ENCODE peak calls at places on chromosomes 6 and 20, in five cellular contexts. Y is psoas muscle, Z is GM13976, E is epithelial cell of esophagus, F is endothelial cell. I is an unnamed sample.

GRCh38 chr6:86937219-86938079 is at the start of gene HTR1E:
- DNase-seq in Y (peak), Z (peak), E (peak), F (peak), I (peak)

GRCh38 chr20:47318027-47318595 is 38.4 kb downstream of the ZMYND8 start:
- DNase-seq in Y (peak), Z (no peak), E (peak), F (peak), I (no peak)

GRCh38 chr20:15711177-15711576 is 862.1 kb downstream of the KIF16B start:
- DNase-seq in Y (no peak), Z (no peak), E (no peak), F (no peak), I (no peak)

GRCh38 chr20:40945754-40946451 is 82.7 kb upstream of the TOP1 start:
- DNase-seq in Y (peak), Z (peak), E (peak), F (peak), I (peak)

GRCh38 chr6:118581489-118581959 is 33.4 kb downstream of the PLN start:
- DNase-seq in Y (peak), Z (no peak), E (peak), F (no peak), I (no peak)

GRCh38 chr6:87421576-87421975 is 13.8 kb downstream of the CFAP206 start:
- DNase-seq in Y (no peak), Z (no peak), E (peak), F (no peak), I (no peak)

GRCh38 chr6:18343741-18344140 is 43.4 kb upstream of the RNF144B start:
- DNase-seq in Y (no peak), Z (no peak), E (peak), F (no peak), I (no peak)

GRCh38 chr6:2554651-2555050 is 196.1 kb downstream of the MYLK4 start:
- DNase-seq in Y (no peak), Z (no peak), E (peak), F (no peak), I (no peak)

GRCh38 chr20:49544535-49544934 is 23.4 kb downstream of the PTGIS start:
- DNase-seq in Y (no peak), Z (no peak), E (no peak), F (no peak), I (no peak)

GRCh38 chr6:168300975-168301647 is 18.5 kb downstream of the DACT2 start:
- DNase-seq in Y (no peak), Z (no peak), E (no peak), F (no peak), I (no peak)

GRCh38 chr20:46076806-46077205 is 13.0 kb downstream of the NCOA5 start:
- DNase-seq in Y (no peak), Z (no peak), E (no peak), F (no peak), I (no peak)

GRCh38 chr6:87918461-87918941 is 129.1 kb upstream of the SPACA1 start:
- DNase-seq in Y (no peak), Z (no peak), E (peak), F (no peak), I (no peak)

GRCh38 chr6:170049641-170050491 is 241.0 kb downstream of the DLL1 start:
- DNase-seq in Y (peak), Z (no peak), E (peak), F (no peak), I (no peak)

GRCh38 chr6:72968704-72969103 is 256.6 kb downstream of the KHDC1L start:
- DNase-seq in Y (no peak), Z (no peak), E (peak), F (no peak), I (no peak)

GRCh38 chr20:32390999-32391398 is 32.9 kb downstream of the ASXL1 start:
- DNase-seq in Y (no peak), Z (no peak), E (peak), F (no peak), I (no peak)

GRCh38 chr6:33732819-33733218 is 13.9 kb downstream of the IP6K3 start:
- DNase-seq in Y (peak), Z (no peak), E (no peak), F (no peak), I (no peak)

GRCh38 chr6:9461161-9461560 is 953.7 kb downstream of the TFAP2A start:
- DNase-seq in Y (no peak), Z (no peak), E (peak), F (no peak), I (no peak)

GRCh38 chr20:15902493-15902892 is 670.8 kb downstream of the KIF16B start:
- DNase-seq in Y (no peak), Z (no peak), E (no peak), F (peak), I (no peak)

GRCh38 chr6:121857551-121857950 is 422.1 kb downstream of the GJA1 start:
- DNase-seq in Y (no peak), Z (no peak), E (peak), F (no peak), I (no peak)

GRCh38 chr6:68777956-68778355 is 142.9 kb downstream of the ADGRB3 start:
- DNase-seq in Y (no peak), Z (no peak), E (peak), F (no peak), I (no peak)

GRCh38 chr6:169231790-169232506 is 21.7 kb downstream of the THBS2 start:
- DNase-seq in Y (no peak), Z (no peak), E (no peak), F (no peak), I (no peak)

GRCh38 chr6:143536866-143537691 is 25.6 kb upstream of the FUCA2 start:
- DNase-seq in Y (peak), Z (peak), E (peak), F (peak), I (peak)

GRCh38 chr6:3607171-3607570 is 144.3 kb downstream of the PXDC1 start:
- DNase-seq in Y (no peak), Z (no peak), E (no peak), F (no peak), I (no peak)

GRCh38 chr20:47466193-47466592 is 35.5 kb upstream of the NCOA3 start:
- DNase-seq in Y (no peak), Z (no peak), E (no peak), F (no peak), I (no peak)

GRCh38 chr6:128351255-128351514 is 169.2 kb downstream of the PTPRK start:
- DNase-seq in Y (no peak), Z (no peak), E (no peak), F (no peak), I (no peak)

GRCh38 chr6:107714104-107714503 is 110.0 kb downstream of the SCML4 start:
- DNase-seq in Y (no peak), Z (no peak), E (no peak), F (no peak), I (no peak)

GRCh38 chr6:163634514-163635171 is 220.1 kb downstream of the QKI start:
- DNase-seq in Y (no peak), Z (no peak), E (peak), F (no peak), I (no peak)

GRCh38 chr6:142850653-142851434 is 94.1 kb downstream of the HIVEP2 start:
- DNase-seq in Y (no peak), Z (no peak), E (peak), F (no peak), I (peak)

GRCh38 chr6:159966339-159966738 is 2.5 kb upstream of the IGF2R start:
- DNase-seq in Y (no peak), Z (no peak), E (peak), F (no peak), I (no peak)

GRCh38 chr20:46690219-46691111 is 1.2 kb upstream of the TP53RK start:
- DNase-seq in Y (no peak), Z (no peak), E (no peak), F (no peak), I (no peak)

GRCh38 chr6:111721677-111722219 is 116.1 kb upstream of the TRAF3IP2 start:
- DNase-seq in Y (no peak), Z (peak), E (peak), F (peak), I (peak)

GRCh38 chr6:166417285-166417691 is 34.5 kb upstream of the MPC1 start:
- DNase-seq in Y (peak), Z (no peak), E (no peak), F (no peak), I (no peak)

GRCh38 chr20:13883425-13883824 is 98.6 kb downstream of the NDUFAF5 start:
- DNase-seq in Y (no peak), Z (no peak), E (no peak), F (no peak), I (no peak)

GRCh38 chr20:11676618-11677289 is 240.9 kb upstream of the BTBD3 start:
- DNase-seq in Y (peak), Z (no peak), E (peak), F (peak), I (peak)
- TF ChIP-seq CTCF in Y (peak), Z (peak), E (peak), F (peak), I (peak)

GRCh38 chr20:3107464-3108025 is 23.0 kb upstream of the AVP start:
- DNase-seq in Y (no peak), Z (no peak), E (no peak), F (no peak), I (no peak)

GRCh38 chr20:3106185-3106584 is 21.7 kb upstream of the AVP start:
- DNase-seq in Y (no peak), Z (no peak), E (no peak), F (no peak), I (no peak)

GRCh38 chr20:3103369-3104032 is 19.0 kb upstream of the AVP start:
- DNase-seq in Y (no peak), Z (no peak), E (peak), F (no peak), I (no peak)

GRCh38 chr20:3106658-3107463 is 22.3 kb upstream of the AVP start:
- DNase-seq in Y (no peak), Z (no peak), E (no peak), F (no peak), I (no peak)

GRCh38 chr20:3105256-3106137 is 21.0 kb upstream of the AVP start:
- DNase-seq in Y (no peak), Z (no peak), E (no peak), F (no peak), I (no peak)
- TF ChIP-seq CTCF in Y (no peak), Z (no peak), E (no peak), F (no peak), I (no peak)

GRCh38 chr20:62584671-62585512 is 57.4 kb upstream of the SLCO4A1 start:
- DNase-seq in Y (no peak), Z (no peak), E (no peak), F (no peak), I (no peak)

GRCh38 chr20:62585571-62585970 is 56.7 kb upstream of the SLCO4A1 start:
- DNase-seq in Y (no peak), Z (no peak), E (no peak), F (no peak), I (no peak)

GRCh38 chr20:62581806-62582205 is 60.5 kb upstream of the SLCO4A1 start:
- DNase-seq in Y (no peak), Z (no peak), E (no peak), F (no peak), I (no peak)

GRCh38 chr20:62581308-62581707 is 61.0 kb upstream of the SLCO4A1 start:
- DNase-seq in Y (no peak), Z (no peak), E (no peak), F (no peak), I (no peak)

GRCh38 chr20:62583424-62583920 is 58.8 kb upstream of the SLCO4A1 start:
- DNase-seq in Y (no peak), Z (no peak), E (no peak), F (no peak), I (no peak)
- TF ChIP-seq CTCF in Y (peak), Z (no peak), E (no peak), F (no peak), I (no peak)

DNA sequence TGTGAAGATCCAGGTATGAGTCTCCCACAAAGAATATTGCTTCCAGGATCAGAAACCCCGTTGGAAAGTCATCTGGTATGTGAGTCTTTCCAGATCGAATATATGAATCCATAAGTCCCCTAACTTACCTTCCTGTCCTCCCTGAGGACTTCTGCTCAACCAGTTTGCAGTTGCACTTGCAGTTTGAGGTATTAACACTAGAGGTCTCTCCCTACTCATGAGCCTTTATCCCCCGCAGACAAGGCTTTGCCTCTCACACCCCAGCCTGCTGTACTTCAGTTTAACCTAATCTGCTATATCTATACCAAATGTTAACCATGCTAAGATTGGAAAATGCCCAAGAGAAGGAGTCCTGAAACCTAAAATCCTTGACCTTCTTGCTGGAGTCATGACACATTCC is 135.3 kb upstream of the DEFB112 start:
- DNase-seq in Y (no peak), Z (no peak), E (peak), F (peak), I (no peak)
- TF ChIP-seq CTCF in Y (peak), Z (peak), E (peak), F (peak), I (peak)

GRCh38 chr20:51678041-51678697 is 90.0 kb downstream of the ATP9A start:
- DNase-seq in Y (peak), Z (no peak), E (no peak), F (peak), I (no peak)
- TF ChIP-seq CTCF in Y (no peak), Z (no peak), E (peak), F (no peak), I (no peak)

GRCh38 chr20:35985789-35986188 is 17.4 kb downstream of the CNBD2 start:
- DNase-seq in Y (no peak), Z (no peak), E (no peak), F (no peak), I (no peak)

GRCh38 chr20:35992713-35993335 is 24.4 kb downstream of the CNBD2 start:
- DNase-seq in Y (no peak), Z (peak), E (peak), F (peak), I (peak)

GRCh38 chr20:35988910-35989463 is 20.6 kb downstream of the CNBD2 start:
- DNase-seq in Y (no peak), Z (no peak), E (no peak), F (no peak), I (no peak)

GRCh38 chr20:35994994-35995453 is 26.6 kb downstream of the CNBD2 start:
- DNase-seq in Y (peak), Z (peak), E (peak), F (peak), I (peak)

DNA sequence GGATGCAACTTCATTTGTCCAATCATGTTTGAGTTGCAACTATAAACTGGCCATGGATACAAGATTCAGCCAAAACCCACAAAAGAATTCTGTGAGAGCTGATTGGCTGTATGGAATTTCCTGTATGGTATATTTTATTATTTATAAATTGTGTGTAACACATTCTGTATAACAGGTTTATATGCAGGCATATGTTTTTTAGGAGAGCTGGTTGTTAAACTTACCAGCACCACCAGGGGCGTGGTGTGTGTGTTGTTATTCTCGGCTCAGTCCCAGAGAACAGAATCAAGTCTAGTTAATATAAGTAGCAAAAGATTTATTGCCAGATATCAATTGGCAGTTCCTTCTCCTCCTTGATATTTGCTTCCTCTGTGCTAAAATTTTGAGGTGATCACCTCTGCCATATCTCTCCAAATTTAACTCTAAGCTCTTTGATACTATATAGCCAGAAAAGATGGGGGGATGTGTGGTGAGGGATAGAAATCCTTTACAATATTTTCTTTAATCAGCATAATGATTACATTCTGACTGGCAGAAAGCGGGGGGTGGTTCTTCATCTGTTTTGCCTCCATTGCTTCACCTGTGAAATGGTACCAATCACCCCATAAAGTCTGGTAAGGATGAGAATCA is 22.9 kb downstream of the CNBD2 start:
- DNase-seq in Y (no peak), Z (no peak), E (peak), F (peak), I (no peak)
- TF ChIP-seq CTCF in Y (peak), Z (peak), E (peak), F (peak), I (peak)

GRCh38 chr6:135796884-135797283 is 54.6 kb upstream of the PDE7B start:
- DNase-seq in Y (no peak), Z (no peak), E (no peak), F (no peak), I (no peak)

GRCh38 chr6:135801755-135802154 is 49.7 kb upstream of the PDE7B start:
- DNase-seq in Y (no peak), Z (no peak), E (no peak), F (no peak), I (no peak)

GRCh38 chr6:135798751-135799515 is 52.6 kb upstream of the PDE7B start:
- DNase-seq in Y (no peak), Z (no peak), E (no peak), F (no peak), I (no peak)
- TF ChIP-seq CTCF in Y (no peak), Z (no peak), E (no peak), F (no peak), I (no peak)